ENCODE peak calls at places on chromosomes 1 and 21, in six cellular contexts. A, Y, G, L, C and T are unnamed samples.

GRCh38 chr1:2493691-2494322 is 17.7 kb downstream of the PLCH2 start:
- DNase-seq in A (no peak), Y (no peak), G (no peak), L (no peak), C (no peak), T (no peak)

GRCh38 chr21:9763807-9764206 is 757.6 kb upstream of the TPTE start:
- DNase-seq in A (no peak), Y (no peak), G (no peak), L (no peak), C (no peak), T (no peak)

GRCh38 chr1:212760126-212760823 is 31.3 kb downstream of the NSL1 start:
- DNase-seq in A (peak; percentile 83), Y (no peak), G (no peak), L (no peak), C (peak; percentile 22), T (no peak)

GRCh38 chr1:27099904-27100796 is 54.8 kb downstream of the SLC9A1 start:
- DNase-seq in A (peak; percentile 59), Y (peak; percentile 55), G (no peak), L (peak; percentile 78), C (no peak), T (no peak)

GRCh38 chr21:34598931-34599400 is 15.9 kb downstream of the RCAN1 start:
- DNase-seq in A (no peak), Y (peak; percentile 33), G (no peak), L (no peak), C (no peak), T (peak; percentile 63)

GRCh38 chr1:65148548-65149390 is 766 bp downstream of the AK4 start:
- DNase-seq in A (peak; percentile 83), Y (peak; percentile 85), G (peak; percentile 45), L (peak; percentile 64), C (no peak), T (no peak)

GRCh38 chr21:45496968-45497845 is 45.0 kb downstream of the SLC19A1 start:
- DNase-seq in A (no peak), Y (no peak), G (no peak), L (no peak), C (no peak), T (no peak)

GRCh38 chr1:112263464-112263863 is 132.6 kb upstream of the CTTNBP2NL start:
- DNase-seq in A (no peak), Y (no peak), G (no peak), L (no peak), C (no peak), T (no peak)

GRCh38 chr21:46617267-46618051 is 12.6 kb upstream of the S100B start:
- DNase-seq in A (no peak), Y (no peak), G (no peak), L (no peak), C (no peak), T (no peak)

GRCh38 chr21:41703857-41704501 is 62.9 kb downstream of the RIPK4 start:
- DNase-seq in A (no peak), Y (no peak), G (no peak), L (no peak), C (no peak), T (no peak)

GRCh38 chr1:5220421-5220820 is 566.0 kb downstream of the AJAP1 start:
- DNase-seq in A (no peak), Y (no peak), G (no peak), L (no peak), C (no peak), T (no peak)

GRCh38 chr1:91883470-91883869 is 2.5 kb downstream of the TGFBR3 start:
- DNase-seq in A (no peak), Y (peak; percentile 41), G (no peak), L (peak; percentile 35), C (peak; percentile 23), T (no peak)

GRCh38 chr1:113871597-113872113 is at the start of gene PTPN22:
- DNase-seq in A (no peak), Y (no peak), G (peak; percentile 90), L (no peak), C (no peak), T (no peak)

GRCh38 chr1:8858112-8858668 is 20.3 kb downstream of the ENO1 start:
- DNase-seq in A (no peak), Y (no peak), G (no peak), L (no peak), C (peak; percentile 83), T (no peak)

GRCh38 chr1:9270290-9270900 is 22.3 kb upstream of the SPSB1 start:
- DNase-seq in A (peak; percentile 53), Y (no peak), G (no peak), L (no peak), C (no peak), T (no peak)

GRCh38 chr1:91830242-91831131 is 55.5 kb downstream of the TGFBR3 start:
- DNase-seq in A (no peak), Y (no peak), G (no peak), L (no peak), C (peak; percentile 84), T (no peak)

GRCh38 chr1:53477626-53478025 is 18.4 kb downstream of the DMRTB1 start:
- DNase-seq in A (no peak), Y (no peak), G (no peak), L (no peak), C (no peak), T (no peak)

GRCh38 chr1:159207774-159208459 is 3.2 kb downstream of the ACKR1 start:
- DNase-seq in A (no peak), Y (no peak), G (no peak), L (no peak), C (no peak), T (no peak)

GRCh38 chr1:66388918-66389317 is 145.0 kb upstream of the SGIP1 start:
- DNase-seq in A (no peak), Y (no peak), G (no peak), L (no peak), C (no peak), T (no peak)

GRCh38 chr1:967466-968343 is 1.4 kb downstream of the PLEKHN1 start:
- DNase-seq in A (no peak), Y (no peak), G (no peak), L (no peak), C (no peak), T (no peak)

GRCh38 chr1:971751-972506 is 5.6 kb downstream of the PLEKHN1 start:
- DNase-seq in A (no peak), Y (no peak), G (no peak), L (no peak), C (no peak), T (no peak)

GRCh38 chr1:970242-970972 is 4.1 kb downstream of the PLEKHN1 start:
- DNase-seq in A (peak; percentile 71), Y (no peak), G (no peak), L (no peak), C (no peak), T (no peak)

GRCh38 chr1:970973-971730 is 4.9 kb downstream of the PLEKHN1 start:
- DNase-seq in A (no peak), Y (no peak), G (no peak), L (no peak), C (no peak), T (no peak)

DNA sequence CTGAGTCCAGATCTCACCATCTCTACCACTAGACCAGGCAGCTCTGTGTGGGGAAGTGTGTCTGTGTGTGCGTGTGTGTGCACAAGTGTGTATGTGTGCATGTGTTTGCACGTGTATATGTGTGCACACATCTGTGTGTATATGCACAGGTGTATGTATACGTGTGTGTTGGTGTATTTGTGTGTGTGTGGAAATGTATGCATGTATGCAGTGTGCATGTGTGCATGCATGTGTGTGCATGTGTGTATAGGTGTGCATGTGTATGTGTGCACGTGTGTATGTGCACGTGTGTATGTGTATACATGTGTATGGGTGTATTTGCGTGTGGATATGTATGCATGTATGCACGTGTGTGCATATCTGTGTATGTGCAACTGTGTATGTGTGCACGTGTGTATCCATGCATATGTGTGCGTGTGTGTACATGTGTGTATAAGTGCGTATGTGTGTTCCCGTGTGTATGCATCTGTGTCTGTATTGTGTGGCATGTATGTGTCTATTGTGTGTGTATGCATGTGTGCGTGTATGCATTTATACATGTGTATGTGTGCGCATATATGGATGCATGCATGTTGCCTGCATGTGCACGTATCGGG is 3.1 kb downstream of the PLEKHN1 start:
- DNase-seq in A (no peak), Y (no peak), G (no peak), L (no peak), C (no peak), T (no peak)
- TF ChIP-seq JUND in A (no peak), Y (no peak), G (no peak), L (no peak), C (no peak), T (no peak)

GRCh38 chr1:21622466-21623315 is 46.5 kb downstream of the RAP1GAP start:
- DNase-seq in A (peak; percentile 81), Y (peak; percentile 94), G (no peak), L (peak; percentile 90), C (no peak), T (no peak)

GRCh38 chr1:21625390-21626190 is 43.6 kb downstream of the RAP1GAP start:
- DNase-seq in A (no peak), Y (no peak), G (no peak), L (no peak), C (no peak), T (no peak)

GRCh38 chr1:21621761-21622436 is 47.3 kb downstream of the RAP1GAP start:
- DNase-seq in A (no peak), Y (no peak), G (no peak), L (no peak), C (no peak), T (no peak)

GRCh38 chr1:21624577-21625389 is 44.4 kb downstream of the RAP1GAP start:
- DNase-seq in A (no peak), Y (peak; percentile 73), G (no peak), L (no peak), C (no peak), T (no peak)

GRCh38 chr1:21623411-21623961 is 45.7 kb downstream of the RAP1GAP start:
- DNase-seq in A (no peak), Y (peak; percentile 79), G (no peak), L (no peak), C (peak; percentile 93), T (no peak)
- H3K4me3 ChIP-seq in A (no peak overlapping the region), Y (no peak overlapping the region), G (no peak overlapping the region), L (no peak overlapping the region), C (no peak overlapping the region), T (no peak overlapping the region)

DNA sequence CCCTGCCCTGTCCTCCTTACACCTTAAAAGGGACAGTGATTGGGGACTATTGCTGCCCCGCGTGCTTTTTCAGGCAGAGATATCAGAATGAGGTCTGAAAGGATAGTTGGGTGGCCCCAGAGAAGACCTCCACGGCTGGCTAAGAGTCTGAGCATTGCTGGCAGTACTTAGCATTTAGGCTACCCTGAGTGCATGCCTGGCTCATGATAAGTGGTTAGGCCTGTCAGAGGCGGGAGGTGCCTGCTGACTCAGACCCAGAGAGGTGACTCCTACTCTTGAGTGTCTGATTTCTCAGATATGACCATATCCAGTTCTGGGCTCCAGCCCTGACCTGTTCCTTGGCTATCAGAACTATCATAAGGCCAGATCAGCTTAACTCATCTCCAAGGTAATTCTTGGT is 213.7 kb downstream of the PBX1 start:
- DNase-seq in A (no peak), Y (no peak), G (no peak), L (peak; percentile 46), C (no peak), T (peak; percentile 75)
- TF ChIP-seq JUND in A (no peak), Y (peak; percentile 96), G (no peak), L (peak; percentile 96), C (no peak), T (peak; percentile 79)

GRCh38 chr1:247409869-247410544 is 6.0 kb upstream of the NLRP3 start:
- DNase-seq in A (no peak), Y (no peak), G (peak; percentile 92), L (no peak), C (no peak), T (no peak)
- H3K4me3 ChIP-seq in A (no peak overlapping the region), Y (peak overlapping the region; percentile 29), G (peak overlapping the region; percentile 15), L (no peak overlapping the region), C (no peak overlapping the region), T (no peak overlapping the region)